ENCODE peak calls at places on chromosomes 1 and 21, in six cellular contexts. L is ureter, G is NCI-H446, F is GM12864, Z is fibroblast of mammary gland, J is mesendoderm. M is an unnamed sample.

GRCh38 chr1:20371411-20371810 is 80.7 kb downstream of the VWA5B1 start:
- DNase-seq in Z (no peak), L (no peak), G (no peak), J (peak), F (no peak), M (no peak)

GRCh38 chr1:100713636-100714035 is 5.9 kb upstream of the VCAM1 start:
- DNase-seq in Z (no peak), G (no peak), L (no peak), F (no peak), J (no peak), M (no peak)

GRCh38 chr1:56065729-56066128 is 513.6 kb downstream of the PLPP3 start:
- DNase-seq in Z (peak), F (no peak), L (no peak), G (no peak), J (peak), M (no peak)

GRCh38 chr21:42392731-42393442 is 3.0 kb downstream of the TMPRSS3 start:
- DNase-seq in G (no peak), J (no peak), L (no peak), F (peak), Z (no peak), M (no peak)

GRCh38 chr1:100290291-100290690 is 24.3 kb downstream of the RTCA start:
- DNase-seq in Z (peak), J (no peak), F (no peak), G (no peak), L (no peak), M (no peak)

GRCh38 chr1:28631713-28632112 is 11.2 kb downstream of the TAF12 start:
- DNase-seq in J (no peak), G (no peak), Z (no peak), L (no peak), F (no peak), M (no peak)

GRCh38 chr1:184838374-184838995 is 83.8 kb upstream of the EDEM3 start:
- DNase-seq in J (no peak), G (peak), L (peak), F (no peak), Z (peak), M (no peak)

GRCh38 chr1:227437495-227438008 is 119.3 kb upstream of the CDC42BPA start:
- DNase-seq in G (peak), L (no peak), J (peak), Z (peak), F (no peak), M (no peak)

GRCh38 chr21:42658320-42659105 is 5.1 kb downstream of the PDE9A start:
- DNase-seq in L (no peak), G (no peak), Z (no peak), J (no peak), F (no peak), M (no peak)

GRCh38 chr1:202728951-202729350 is 18.7 kb upstream of the SYT2 start:
- DNase-seq in J (no peak), G (no peak), F (no peak), Z (no peak), L (no peak), M (no peak)

GRCh38 chr1:8349961-8350360 is 32.0 kb downstream of the SLC45A1 start:
- DNase-seq in F (no peak), J (no peak), Z (peak), G (no peak), L (no peak), M (no peak)

GRCh38 chr1:9724706-9725476 is 73.4 kb downstream of the PIK3CD start:
- DNase-seq in L (no peak), F (no peak), J (peak), Z (peak), G (peak), M (peak)

GRCh38 chr1:104322131-104322530 is 572.4 kb downstream of the AMY1C start:
- DNase-seq in J (no peak), L (no peak), F (no peak), G (no peak), Z (no peak), M (no peak)

GRCh38 chr1:98733782-98734112 is 72.2 kb downstream of the SNX7 start:
- DNase-seq in Z (peak), F (no peak), G (no peak), J (no peak), L (no peak), M (no peak)

GRCh38 chr1:204255225-204255624 is 41.4 kb upstream of the GOLT1A start:
- DNase-seq in L (no peak), F (no peak), Z (no peak), J (peak), G (no peak), M (no peak)

GRCh38 chr1:94596260-94596659 is 54.7 kb upstream of the F3 start:
- DNase-seq in Z (no peak), J (peak), G (no peak), L (no peak), F (no peak), M (no peak)

GRCh38 chr1:75426688-75427087 is 184.2 kb downstream of the SLC44A5 start:
- DNase-seq in F (no peak), L (no peak), J (no peak), Z (no peak), G (no peak), M (no peak)

GRCh38 chr1:25522240-25522639 is 21.2 kb upstream of the LDLRAP1 start:
- DNase-seq in J (no peak), L (no peak), Z (peak), F (no peak), G (no peak), M (no peak)

GRCh38 chr1:202007703-202008489 is 2.5 kb upstream of the ELF3 start:
- DNase-seq in Z (no peak), G (no peak), J (peak), L (peak), F (no peak), M (no peak)

GRCh38 chr1:66300986-66301451 is 232.9 kb upstream of the SGIP1 start:
- DNase-seq in J (no peak), G (no peak), Z (peak), L (no peak), F (peak), M (peak)

GRCh38 chr1:234726359-234726836 is 116.4 kb upstream of the IRF2BP2 start:
- DNase-seq in L (no peak), J (peak), Z (no peak), F (no peak), G (no peak), M (no peak)

GRCh38 chr1:119321661-119322419 is 46.7 kb upstream of the HAO2 start:
- DNase-seq in J (no peak), G (peak), F (no peak), Z (no peak), L (no peak), M (no peak)

GRCh38 chr1:24236170-24237045 is 49.3 kb upstream of the IFNLR1 start:
- DNase-seq in Z (peak), F (no peak), G (no peak), L (no peak), J (peak), M (no peak)